ENCODE peak calls at places on chromosomes 1 and 21, in six cellular contexts. T, W, U, Q, J and A are unnamed samples.

GRCh38 chr1:19033516-19033840 is 77.0 kb upstream of the IFFO2 start:
- DNase-seq in T (no peak), W (no peak), U (no peak), Q (no peak), J (no peak), A (no peak)

GRCh38 chr1:20719261-20719660 is 1.5 kb upstream of the KIF17 start:
- DNase-seq in T (no peak), W (no peak), U (no peak), Q (no peak), J (no peak), A (no peak)

GRCh38 chr1:91527781-91528180 is 27.1 kb downstream of the CDC7 start:
- DNase-seq in T (no peak), W (peak), U (no peak), Q (peak), J (no peak), A (no peak)

GRCh38 chr1:4324621-4325020 is 329.8 kb upstream of the AJAP1 start:
- DNase-seq in T (no peak), W (no peak), U (no peak), Q (no peak), J (no peak), A (no peak)

GRCh38 chr1:31549807-31550620 is 26.3 kb upstream of the TINAGL1 start:
- DNase-seq in T (no peak), W (no peak), U (no peak), Q (peak), J (no peak), A (no peak)

GRCh38 chr1:77170687-77171086 is 48.5 kb downstream of the PIGK start:
- DNase-seq in T (no peak), W (peak), U (no peak), Q (peak), J (no peak), A (no peak)

GRCh38 chr1:233679598-233679997 is 65.7 kb downstream of the KCNK1 start:
- DNase-seq in T (no peak), W (no peak), U (no peak), Q (no peak), J (no peak), A (no peak)

GRCh38 chr1:80534606-80535360 is 1266.0 kb upstream of the ADGRL2 start:
- DNase-seq in T (no peak), W (peak), U (no peak), Q (no peak), J (no peak), A (no peak)

GRCh38 chr1:25590096-25590824 is 26.3 kb upstream of the MAN1C1 start:
- DNase-seq in T (peak), W (no peak), U (no peak), Q (peak), J (no peak), A (no peak)

GRCh38 chr1:52925571-52926005 is 1.5 kb upstream of the SCP2 start:
- DNase-seq in T (no peak), W (no peak), U (no peak), Q (peak), J (no peak), A (no peak)

GRCh38 chr21:45949928-45950739 is 31.4 kb upstream of the COL6A1 start:
- DNase-seq in T (peak), W (no peak), U (no peak), Q (no peak), J (no peak), A (no peak)

GRCh38 chr1:84412316-84412942 is 14.1 kb downstream of the DNASE2B start:
- DNase-seq in T (no peak), W (peak), U (no peak), Q (peak), J (no peak), A (no peak)

GRCh38 chr1:2073382-2074230 is 23.4 kb downstream of the PRKCZ start:
- DNase-seq in T (peak), W (peak), U (no peak), Q (peak), J (no peak), A (no peak)

GRCh38 chr1:14571810-14572767 is 26.4 kb upstream of the KAZN start:
- DNase-seq in T (no peak), W (no peak), U (no peak), Q (peak), J (no peak), A (no peak)

GRCh38 chr1:245748246-245748645 is 593.5 kb downstream of the KIF26B start:
- DNase-seq in T (no peak), W (peak), U (no peak), Q (no peak), J (no peak), A (no peak)

GRCh38 chr1:42658880-42659337 is 686 bp downstream of the PPIH start:
- DNase-seq in T (no peak), W (peak), U (no peak), Q (peak), J (no peak), A (no peak)

GRCh38 chr1:234666206-234666605 is 56.2 kb upstream of the IRF2BP2 start:
- DNase-seq in T (no peak), W (no peak), U (no peak), Q (no peak), J (no peak), A (no peak)